ENCODE peak calls at places on chromosomes 12 and 14, in eight cellular contexts. Z is amniotic stem cell; W is neural progenitor cell; R is AML-193; N is lower leg skin; P is Peyer's patch; M is left cardiac atrium; K is stimulated activated CD8-positive, alpha-beta memory T cell treated with anti-CD3 and anti-CD28 coated beads, Interleukin-7, amount 100 ng/mL, for 1 hour. L is an unnamed sample.

GRCh38 chr14:70660967-70661871 is 19.5 kb downstream of the TTC9 start:
- DNase-seq in Z (no peak), W (no peak), R (no peak), N (peak; percentile 35), P (no peak), M (no peak), K (no peak), L (peak; percentile 10)

GRCh38 chr14:51650721-51651387 is 856 bp upstream of the FRMD6 start:
- DNase-seq in Z (no peak), W (peak; percentile 66), R (no peak), N (peak; percentile 32), P (no peak), M (peak; percentile 43), K (no peak), L (no peak)

GRCh38 chr12:110546339-110546738 is 36.8 kb downstream of the PPTC7 start:
- DNase-seq in Z (peak; percentile 57), W (no peak), R (no peak), N (no peak), P (no peak), M (no peak), K (no peak), L (no peak)

GRCh38 chr12:111074965-111075364 is 154.6 kb upstream of the MYL2 start:
- DNase-seq in Z (no peak), W (no peak), R (no peak), N (no peak), P (no peak), M (no peak), K (no peak), L (no peak)

GRCh38 chr14:31405599-31406251 is 14.6 kb downstream of the HEATR5A start:
- DNase-seq in Z (no peak), W (no peak), R (no peak), N (no peak), P (no peak), M (no peak), K (no peak), L (no peak)

GRCh38 chr14:69049675-69050074 is 70.6 kb upstream of the ACTN1 start:
- DNase-seq in Z (no peak), W (no peak), R (peak; percentile 70), N (peak; percentile 62), P (no peak), M (peak; percentile 53), K (no peak), L (no peak)

GRCh38 chr14:36070056-36071043 is 106.2 kb downstream of the PTCSC3 start:
- DNase-seq in Z (peak; percentile 21), W (peak; percentile 87), R (peak; percentile 26), N (no peak), P (peak; percentile 61), M (peak; percentile 45), K (no peak), L (peak; percentile 67)

GRCh38 chr12:69846976-69847375 is 21.9 kb downstream of the MYRFL start:
- DNase-seq in Z (no peak), W (no peak), R (no peak), N (no peak), P (no peak), M (no peak), K (no peak), L (no peak)

GRCh38 chr14:52015411-52016030 is 26.2 kb downstream of the RTRAF start:
- DNase-seq in Z (no peak), W (peak; percentile 60), R (peak; percentile 18), N (no peak), P (no peak), M (no peak), K (no peak), L (peak; percentile 57)

GRCh38 chr12:47078733-47079364 is 572 bp upstream of the PCED1B start:
- DNase-seq in Z (no peak), W (peak; percentile 34), R (no peak), N (no peak), P (no peak), M (peak; percentile 41), K (no peak), L (peak; percentile 52)

GRCh38 chr14:104203071-104203425 is 64.7 kb downstream of the KIF26A start:
- DNase-seq in Z (no peak), W (no peak), R (no peak), N (no peak), P (no peak), M (no peak), K (no peak), L (no peak)

GRCh38 chr12:38695057-38695456 is 210.3 kb downstream of the CPNE8 start:
- DNase-seq in Z (no peak), W (no peak), R (no peak), N (no peak), P (no peak), M (no peak), K (no peak), L (no peak)

GRCh38 chr14:22466520-22466919 is 122.5 kb downstream of the DAD1 start:
- DNase-seq in Z (no peak), W (peak; percentile 20), R (no peak), N (no peak), P (no peak), M (no peak), K (no peak), L (no peak)

GRCh38 chr14:103090481-103091020 is 4.0 kb upstream of the EXOC3L4 start:
- DNase-seq in Z (no peak), W (no peak), R (no peak), N (no peak), P (no peak), M (peak; percentile 20), K (no peak), L (no peak)

GRCh38 chr12:13124661-13125505 is 21.4 kb upstream of the GSG1 start:
- DNase-seq in Z (no peak), W (peak; percentile 49), R (no peak), N (no peak), P (no peak), M (no peak), K (no peak), L (no peak)

GRCh38 chr12:124109760-124110159 is 136.7 kb downstream of the ZNF664 start:
- DNase-seq in Z (no peak), W (peak; percentile 43), R (peak; percentile 2), N (no peak), P (no peak), M (peak; percentile 38), K (no peak), L (peak; percentile 89)

GRCh38 chr12:123398177-123398916 is 14.4 kb downstream of the KMT5A start:
- DNase-seq in Z (no peak), W (no peak), R (no peak), N (no peak), P (peak; percentile 68), M (peak; percentile 86), K (no peak), L (no peak)

GRCh38 chr12:52527121-52527800 is 7.1 kb upstream of the KRT5 start:
- DNase-seq in Z (no peak), W (no peak), R (no peak), N (no peak), P (no peak), M (no peak), K (no peak), L (no peak)

GRCh38 chr14:89504602-89505320 is 87.7 kb upstream of the FOXN3 start:
- DNase-seq in Z (no peak), W (no peak), R (peak; percentile 86), N (no peak), P (no peak), M (no peak), K (no peak), L (peak; percentile 34)

GRCh38 chr12:98369601-98370000 is 145.8 kb upstream of the TMPO start:
- DNase-seq in Z (no peak), W (no peak), R (no peak), N (no peak), P (no peak), M (no peak), K (no peak), L (no peak)

GRCh38 chr12:51160814-51161459 is 12.0 kb downstream of the TFCP2 start:
- DNase-seq in Z (no peak), W (no peak), R (no peak), N (no peak), P (no peak), M (no peak), K (no peak), L (peak; percentile 92)

GRCh38 chr14:91228112-91229004 is 16.1 kb downstream of the GPR68 start:
- DNase-seq in Z (peak; percentile 25), W (no peak), R (no peak), N (no peak), P (no peak), M (no peak), K (peak; percentile 53), L (no peak)

GRCh38 chr12:31325877-31326631 is at the start of gene SINHCAF:
- DNase-seq in Z (peak; percentile 99), W (peak; percentile 100), R (peak; percentile 86), N (peak; percentile 99), P (peak; percentile 100), M (peak; percentile 100), K (peak; percentile 98), L (peak; percentile 99)

GRCh38 chr12:97701901-97702300 is 239.3 kb downstream of the RMST start:
- DNase-seq in Z (no peak), W (no peak), R (no peak), N (no peak), P (no peak), M (no peak), K (no peak), L (no peak)

GRCh38 chr14:22718091-22718490 is 48.4 kb upstream of the OXA1L start:
- DNase-seq in Z (no peak), W (no peak), R (no peak), N (no peak), P (no peak), M (no peak), K (no peak), L (no peak)

GRCh38 chr14:78075610-78076277 is 94.4 kb upstream of the NRXN3 start:
- DNase-seq in Z (no peak), W (no peak), R (no peak), N (no peak), P (no peak), M (no peak), K (no peak), L (no peak)

GRCh38 chr12:16350682-16351081 is 3.2 kb downstream of the MGST1 start:
- DNase-seq in Z (no peak), W (peak; percentile 59), R (peak; percentile 53), N (peak; percentile 72), P (no peak), M (peak; percentile 42), K (no peak), L (peak; percentile 15)

GRCh38 chr14:101889898-101890297 is 74.5 kb upstream of the DYNC1H1 start:
- DNase-seq in Z (no peak), W (no peak), R (peak; percentile 13), N (no peak), P (no peak), M (no peak), K (no peak), L (no peak)

GRCh38 chr14:69535230-69535848 is 39.3 kb downstream of the CCDC177 start:
- DNase-seq in Z (peak; percentile 9), W (peak; percentile 87), R (no peak), N (no peak), P (no peak), M (peak; percentile 42), K (no peak), L (no peak)

L was measured in OCI-M1.